ENCODE peak calls at places on chromosomes 7 and 10, in four cellular contexts. U is WERI-Rb-1, O is A549, N is GM20000. Y is an unnamed sample.
A peak's percentile ranks its signal among the peaks of the same experiment; 100 is the strongest.

GRCh38 chr10:15091418-15091817 is 2.8 kb upstream of the ACBD7 start:
- DNase-seq in U (no peak), O (no peak), N (no peak), Y (no peak)

GRCh38 chr10:17742918-17743317 is 9.1 kb upstream of the TMEM236 start:
- DNase-seq in U (peak; percentile 33), O (peak; percentile 50), N (peak; percentile 50), Y (peak; percentile 70)

GRCh38 chr7:148058092-148058491 is 532.5 kb upstream of the C7orf33 start:
- DNase-seq in U (no peak), O (no peak), N (no peak), Y (no peak)

GRCh38 chr7:101546308-101546936 is 82.7 kb downstream of the MYL10 start:
- DNase-seq in U (peak; percentile 2), O (no peak), N (no peak), Y (no peak)

GRCh38 chr7:2800923-2801682 is 43.0 kb downstream of the GNA12 start:
- DNase-seq in U (no peak), O (no peak), N (no peak), Y (no peak)

GRCh38 chr7:107843184-107843583 is 40.2 kb upstream of the SLC26A3 start:
- DNase-seq in U (no peak), O (no peak), N (no peak), Y (no peak)

GRCh38 chr10:89182894-89183293 is 24.2 kb downstream of the CH25H start:
- DNase-seq in U (no peak), O (no peak), N (no peak), Y (no peak)

GRCh38 chr7:46291064-46291463 is 370.0 kb upstream of the IGFBP3 start:
- DNase-seq in U (no peak), O (no peak), N (peak; percentile 12), Y (no peak)

GRCh38 chr10:127309609-127310008 is 113.2 kb upstream of the INSYN2A start:
- DNase-seq in U (no peak), O (no peak), N (no peak), Y (no peak)

GRCh38 chr10:27514243-27514642 is 10.1 kb downstream of the RAB18 start:
- DNase-seq in U (no peak), O (no peak), N (no peak), Y (no peak)

GRCh38 chr10:131150126-131150525 is 161.4 kb downstream of the TCERG1L start:
- DNase-seq in U (no peak), O (no peak), N (no peak), Y (no peak)

GRCh38 chr10:104045151-104046089 is 40.3 kb downstream of the COL17A1 start:
- DNase-seq in U (peak; percentile 76), O (peak; percentile 86), N (peak; percentile 48), Y (no peak)

GRCh38 chr10:35641430-35642015 is 573 bp downstream of the FZD8 start:
- DNase-seq in U (no peak), O (peak; percentile 27), N (peak; percentile 69), Y (peak; percentile 26)

GRCh38 chr7:127359011-127359410 is 33.5 kb downstream of the ZNF800 start:
- DNase-seq in U (no peak), O (no peak), N (no peak), Y (no peak)

GRCh38 chr7:127768241-127768640 is 116.2 kb downstream of the SND1 start:
- DNase-seq in U (no peak), O (no peak), N (no peak), Y (no peak)

GRCh38 chr10:88168171-88169036 is 305.0 kb downstream of the PTEN start:
- DNase-seq in U (no peak), O (no peak), N (no peak), Y (no peak)
- TF ChIP-seq CTCF in U (no peak), O (no peak), N (no peak), Y (no peak)

DNA sequence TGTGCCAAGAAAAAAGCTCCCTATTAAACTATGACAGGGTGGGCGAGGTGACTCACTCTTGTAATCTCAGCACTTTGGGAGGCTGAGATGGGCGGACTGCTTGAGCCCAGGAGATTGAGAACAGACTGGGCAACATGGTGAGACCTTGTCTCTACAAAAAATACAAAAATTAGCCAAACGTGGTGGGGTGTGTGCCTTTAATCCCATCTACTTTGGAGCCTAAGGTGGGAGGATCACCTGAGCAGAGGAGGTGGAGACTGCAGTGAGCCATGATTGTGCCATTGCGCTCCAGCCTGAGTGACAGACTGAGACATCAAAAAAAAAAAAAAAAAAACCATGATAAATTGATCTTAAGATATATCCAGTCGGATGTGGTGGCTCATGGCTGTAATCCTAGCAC is 11.5 kb downstream of the POLR3A start:
- DNase-seq in U (no peak), O (no peak), N (no peak), Y (no peak)
- TF ChIP-seq CTCF in U (no peak), O (no peak), N (no peak), Y (no peak)

GRCh38 chr10:110671788-110672579 is 27.8 kb downstream of the RBM20 start:
- DNase-seq in U (peak; percentile 90), O (peak; percentile 88), N (peak; percentile 87), Y (peak; percentile 75)
- TF ChIP-seq CTCF in U (peak; percentile 96), O (peak; percentile 78), N (peak; percentile 92), Y (peak; percentile 89)

GRCh38 chr7:135712182-135712782 is 15.7 kb downstream of the SLC13A4 start:
- DNase-seq in U (peak; percentile 58), O (no peak), N (no peak), Y (no peak)
- TF ChIP-seq CTCF in U (peak; percentile 30), O (no peak), N (no peak), Y (no peak)

DNA sequence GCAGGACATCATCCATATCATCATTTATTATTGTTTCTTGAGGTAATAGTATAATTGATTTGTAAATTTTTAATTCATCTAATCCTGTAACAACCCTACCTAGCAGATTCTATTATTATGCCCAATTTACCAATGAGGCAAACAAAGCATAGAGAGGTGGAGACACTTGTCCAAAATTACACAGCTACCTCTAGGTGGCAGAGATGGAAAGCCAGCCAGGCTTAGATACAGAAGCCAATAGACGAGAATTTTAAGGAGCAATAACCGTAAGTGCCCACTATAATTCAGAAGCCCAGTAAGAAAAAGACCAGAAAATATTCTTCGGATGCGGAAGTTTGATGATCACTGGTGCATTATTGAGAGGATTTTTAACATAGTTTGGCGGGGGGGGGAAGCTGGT is 54.0 kb downstream of the ANK3 start:
- DNase-seq in U (no peak), O (no peak), N (no peak), Y (no peak)
- TF ChIP-seq CTCF in U (peak; percentile 12), O (peak; percentile 56), N (peak; percentile 3), Y (no peak)

DNA sequence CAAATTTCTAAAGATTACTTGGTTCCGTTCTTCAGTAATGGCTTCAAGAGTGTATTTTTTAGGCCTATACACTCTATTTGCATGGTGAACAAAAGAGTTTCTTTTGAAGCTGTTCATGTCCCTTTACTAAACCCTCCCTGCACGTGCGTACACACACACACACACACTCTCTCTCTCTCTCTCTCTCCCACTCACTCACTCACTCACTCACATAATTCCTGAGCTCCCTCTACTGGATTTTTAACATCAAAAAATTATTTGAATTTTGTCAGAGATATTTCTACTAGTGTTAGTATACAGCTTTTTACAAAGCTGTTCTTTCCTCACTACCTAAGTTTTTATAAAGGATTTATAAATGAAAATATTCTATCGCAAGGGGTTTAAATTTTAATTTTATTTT is 85.9 kb downstream of the UBE3C start:
- DNase-seq in U (no peak), O (no peak), N (no peak), Y (no peak)
- TF ChIP-seq CTCF in U (no peak), O (peak; percentile 50), N (no peak), Y (peak; percentile 42)